ENCODE peak calls at places on chromosomes 3 and 15, in six cellular contexts. P is GM12878, J is IMR-90, T is K562, B is A549, C is HEK293T. Q is an unnamed sample.

GRCh38 chr3:56413911-56414310 is 54.4 kb downstream of the ERC2 start:
- DNase-seq in C (no peak), J (no peak), T (no peak), P (no peak), B (no peak), Q (no peak)

GRCh38 chr3:41601404-41601987 is 360.4 kb downstream of the ULK4 start:
- DNase-seq in C (no peak), T (no peak), P (no peak), J (no peak), B (no peak), Q (no peak)

GRCh38 chr3:49668414-49668797 is 5.7 kb upstream of the APEH start:
- DNase-seq in C (no peak), B (peak), J (no peak), T (peak), P (no peak), Q (peak)

GRCh38 chr3:138842483-138843188 is 7.9 kb upstream of the PIK3CB start:
- DNase-seq in P (peak), T (peak), B (no peak), J (no peak), C (no peak), Q (no peak)

GRCh38 chr3:38032328-38032865 is 3.0 kb upstream of the PLCD1 start:
- DNase-seq in P (no peak), T (no peak), J (no peak), C (no peak), B (no peak), Q (no peak)

GRCh38 chr15:85154061-85154460 is 172.4 kb downstream of the PDE8A start:
- DNase-seq in C (peak), P (no peak), T (peak), J (no peak), B (no peak), Q (no peak)

GRCh38 chr15:40722934-40723333 is 28.0 kb downstream of the RAD51 start:
- DNase-seq in B (no peak), T (no peak), C (no peak), P (no peak), J (peak), Q (no peak)

GRCh38 chr3:147838650-147839049 is 429.5 kb downstream of the ZIC1 start:
- DNase-seq in T (no peak), P (no peak), B (peak), J (peak), C (no peak), Q (no peak)

GRCh38 chr15:25717116-25717755 is 145.9 kb downstream of the ATP10A start:
- DNase-seq in C (no peak), B (no peak), J (peak), P (peak), T (no peak), Q (no peak)

GRCh38 chr15:22259881-22260421 is 179.6 kb downstream of the OR4M2 start:
- DNase-seq in J (no peak), P (no peak), C (no peak), B (no peak), T (no peak), Q (no peak)

GRCh38 chr3:124277516-124277890 is 285.6 kb upstream of the ROPN1 start:
- DNase-seq in B (no peak), C (no peak), J (peak), P (no peak), T (no peak), Q (no peak)

GRCh38 chr3:192957441-192957951 is 39.8 kb upstream of the MB21D2 start:
- DNase-seq in T (no peak), B (peak), J (peak), C (no peak), P (no peak), Q (no peak)

GRCh38 chr3:42705039-42705767 is 2.6 kb upstream of the HHATL start:
- DNase-seq in C (no peak), J (no peak), P (no peak), B (no peak), T (no peak), Q (no peak)

GRCh38 chr3:127409421-127410136 is 121.7 kb upstream of the PRR20G start:
- DNase-seq in J (no peak), T (no peak), C (no peak), B (no peak), P (no peak), Q (no peak)

GRCh38 chr15:68278345-68279217 is 1.0 kb downstream of the FEM1B start:
- DNase-seq in B (peak), J (peak), P (no peak), C (peak), T (peak), Q (peak)

GRCh38 chr15:69225355-69226027 is 65.1 kb downstream of the GLCE start:
- DNase-seq in T (peak), J (peak), C (peak), P (no peak), B (peak), Q (peak)

GRCh38 chr3:146071636-146072035 is 89.3 kb downstream of the PLOD2 start:
- DNase-seq in T (no peak), P (no peak), C (no peak), J (no peak), B (no peak), Q (no peak)

GRCh38 chr15:75238150-75238549 is 20.0 kb upstream of the GOLGA6C start:
- DNase-seq in J (no peak), B (no peak), T (peak), P (no peak), C (no peak), Q (no peak)

GRCh38 chr3:24662449-24663345 is 168.0 kb upstream of the THRB start:
- DNase-seq in P (no peak), C (no peak), J (no peak), T (no peak), B (no peak), Q (no peak)

GRCh38 chr15:97745481-97746071 is 214.9 kb upstream of the ARRDC4 start:
- DNase-seq in C (peak), P (no peak), B (peak), J (no peak), T (peak), Q (peak)

GRCh38 chr3:78729921-78730320 is 1037.9 kb downstream of the ROBO1 start:
- DNase-seq in T (no peak), C (no peak), P (no peak), J (no peak), B (no peak), Q (no peak)

GRCh38 chr15:39922450-39923092 is 2.5 kb upstream of the GPR176 start:
- DNase-seq in B (no peak), P (no peak), T (no peak), J (no peak), C (no peak), Q (no peak)

GRCh38 chr3:133475245-133476010 is 75.6 kb downstream of the BFSP2 start:
- DNase-seq in J (no peak), P (peak), B (no peak), C (no peak), T (no peak), Q (no peak)

GRCh38 chr15:66053991-66054390 is 184.7 kb downstream of the RAB11A start:
- DNase-seq in T (no peak), B (no peak), C (no peak), P (no peak), J (no peak), Q (no peak)

GRCh38 chr3:150179330-150179729 is 208.6 kb upstream of the PFN2 start:
- DNase-seq in T (no peak), J (no peak), C (no peak), P (no peak), B (no peak), Q (no peak)

GRCh38 chr15:59283717-59284336 is 77.2 kb downstream of the LDHAL6B start:
- DNase-seq in T (no peak), C (no peak), B (peak), P (no peak), J (no peak), Q (peak)

GRCh38 chr3:15903776-15904720 is 106.3 kb upstream of the ANKRD28 start:
- DNase-seq in J (no peak), C (no peak), B (no peak), P (no peak), T (no peak), Q (no peak)

GRCh38 chr3:127407026-127407939 is 119.4 kb upstream of the PRR20G start:
- DNase-seq in T (no peak), B (no peak), C (no peak), P (no peak), J (no peak), Q (no peak)

GRCh38 chr3:59839283-59839682 is 789.5 kb upstream of the CFAP20DC start:
- DNase-seq in P (no peak), C (no peak), B (no peak), T (no peak), J (peak), Q (no peak)

GRCh38 chr3:134457331-134458125 is 28.3 kb downstream of the ANAPC13 start:
- DNase-seq in B (no peak), P (no peak), T (no peak), J (no peak), C (no peak), Q (no peak)

GRCh38 chr3:354433-354832 is 157.9 kb downstream of the CHL1 start:
- DNase-seq in C (peak), B (peak), T (peak), J (peak), P (peak), Q (peak)

GRCh38 chr15:42549782-42550392 is 1.2 kb downstream of the HAUS2 start:
- DNase-seq in P (no peak), B (no peak), T (no peak), C (no peak), J (no peak), Q (no peak)

GRCh38 chr15:33292718-33293307 is 18.0 kb upstream of the RYR3 start:
- DNase-seq in P (no peak), B (peak), C (peak), T (peak), J (peak), Q (peak)

GRCh38 chr3:4584537-4585249 is 91.5 kb downstream of the ITPR1 start:
- DNase-seq in C (no peak), B (no peak), J (peak), P (peak), T (no peak), Q (no peak)

GRCh38 chr3:11661827-11662226 is 18.1 kb upstream of the VGLL4 start:
- DNase-seq in T (no peak), J (peak), P (no peak), B (peak), C (no peak), Q (no peak)

GRCh38 chr3:186165331-186165730 is 56.4 kb upstream of the ETV5 start:
- DNase-seq in B (no peak), J (no peak), T (no peak), P (no peak), C (no peak), Q (no peak)

GRCh38 chr3:24158756-24159155 is 213.7 kb downstream of the NR1D2 start:
- DNase-seq in T (no peak), C (no peak), P (no peak), J (no peak), B (no peak), Q (no peak)

GRCh38 chr15:22253676-22254408 is 173.5 kb downstream of the OR4M2 start:
- DNase-seq in T (no peak), B (no peak), P (peak), J (no peak), C (no peak), Q (no peak)

DNA sequence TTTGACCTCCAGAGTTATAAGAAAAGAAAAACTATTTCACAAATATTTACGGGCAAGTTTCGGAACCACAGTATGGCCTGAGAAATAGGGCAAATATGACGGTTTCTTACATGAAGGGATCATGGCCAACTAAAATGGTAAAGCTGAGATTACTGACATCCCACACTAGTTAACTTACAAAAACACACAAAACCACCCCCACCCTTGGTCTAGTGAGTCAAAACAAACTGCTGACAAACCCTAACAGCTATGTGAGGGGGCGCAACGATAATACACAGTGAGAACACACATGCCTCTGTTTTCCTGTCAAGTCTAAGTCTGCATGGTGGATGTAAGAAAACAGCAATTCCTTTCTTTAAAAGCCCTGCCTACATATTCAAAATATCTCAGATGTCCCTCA is 32.3 kb downstream of the CBLB start:
- DNase-seq in P (peak), T (no peak), B (no peak), J (peak), C (no peak), Q (peak)
- TF ChIP-seq BHLHE40 in P (peak), T (no peak), B (no peak), J (peak), C (no peak), Q (no peak)

GRCh38 chr3:194162070-194162678 is 26.2 kb downstream of the HES1 start:
- DNase-seq in P (no peak), J (no peak), B (no peak), T (no peak), C (no peak), Q (peak)

GRCh38 chr3:194161181-194162045 is 25.5 kb downstream of the HES1 start:
- DNase-seq in P (no peak), J (no peak), T (no peak), C (no peak), B (peak), Q (peak)

GRCh38 chr3:194156095-194156494 is 20.1 kb downstream of the HES1 start:
- DNase-seq in P (no peak), T (no peak), B (no peak), J (no peak), C (no peak), Q (no peak)

GRCh38 chr3:194160158-194160557 is 24.2 kb downstream of the HES1 start:
- DNase-seq in J (no peak), C (no peak), T (no peak), P (no peak), B (no peak), Q (no peak)

DNA sequence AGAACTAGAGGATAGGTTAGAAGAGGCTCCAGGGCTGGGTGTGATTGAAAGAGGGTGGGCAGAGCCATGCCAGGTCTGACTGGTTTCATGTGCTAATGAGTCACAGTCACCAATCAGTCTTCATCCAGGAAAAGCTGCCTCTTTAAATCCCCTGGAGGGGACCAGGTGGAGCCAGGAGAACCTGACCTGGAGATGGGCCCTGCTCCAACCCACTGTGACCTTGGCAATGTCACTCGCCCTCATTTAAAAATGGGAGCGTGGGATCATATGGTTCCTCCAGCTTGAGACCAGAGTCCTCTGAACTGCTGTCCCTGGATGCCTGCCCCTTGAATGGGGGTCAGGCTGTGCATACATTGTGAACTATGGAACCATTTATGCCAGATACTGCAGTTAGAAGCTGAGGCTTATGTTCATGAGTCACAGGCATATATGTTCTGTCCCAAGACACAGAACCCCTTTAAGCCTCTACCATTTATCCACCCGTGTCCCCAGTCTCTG is 23.0 kb downstream of the HES1 start:
- DNase-seq in C (no peak), T (no peak), P (no peak), B (no peak), J (no peak), Q (peak)
- TF ChIP-seq BHLHE40 in C (no peak), T (no peak), P (no peak), B (no peak), J (no peak), Q (no peak)

GRCh38 chr15:78624651-78625590 is 4.1 kb upstream of the CHRNA3 start:
- DNase-seq in C (no peak), J (no peak), P (no peak), B (no peak), T (no peak), Q (no peak)

GRCh38 chr15:78628227-78628626 is 7.4 kb upstream of the CHRNA3 start:
- DNase-seq in P (no peak), B (no peak), J (no peak), T (no peak), C (no peak), Q (no peak)

GRCh38 chr15:78625621-78626280 is 5.0 kb upstream of the CHRNA3 start:
- DNase-seq in P (no peak), T (no peak), C (no peak), J (no peak), B (no peak), Q (no peak)

GRCh38 chr15:78629031-78629715 is 8.4 kb upstream of the CHRNA3 start:
- DNase-seq in P (no peak), J (no peak), B (no peak), C (no peak), T (no peak), Q (no peak)

DNA sequence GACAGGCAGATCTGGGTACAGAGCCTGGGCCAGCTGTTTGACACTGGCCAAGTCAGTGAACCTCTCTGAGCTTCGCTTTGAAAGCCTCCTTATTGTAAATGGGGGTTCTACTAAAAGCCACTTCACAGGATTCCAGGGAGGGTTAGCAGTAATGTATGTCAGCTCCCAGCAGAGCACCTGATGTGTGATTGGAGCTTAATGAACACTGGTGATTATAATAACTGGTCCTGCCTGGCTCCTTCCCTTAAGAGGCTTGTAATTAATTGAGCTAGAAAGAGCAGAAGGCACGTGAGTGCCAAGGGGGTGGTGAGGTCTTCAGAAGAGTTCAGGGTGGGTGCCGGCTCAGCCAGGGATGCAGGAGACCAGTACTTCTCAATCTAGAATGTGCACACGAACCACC is 5.8 kb upstream of the CHRNA3 start:
- DNase-seq in T (no peak), P (no peak), C (no peak), B (no peak), J (no peak), Q (no peak)
- TF ChIP-seq BHLHE40 in T (no peak), P (no peak), C (no peak), B (no peak), J (no peak), Q (no peak)

DNA sequence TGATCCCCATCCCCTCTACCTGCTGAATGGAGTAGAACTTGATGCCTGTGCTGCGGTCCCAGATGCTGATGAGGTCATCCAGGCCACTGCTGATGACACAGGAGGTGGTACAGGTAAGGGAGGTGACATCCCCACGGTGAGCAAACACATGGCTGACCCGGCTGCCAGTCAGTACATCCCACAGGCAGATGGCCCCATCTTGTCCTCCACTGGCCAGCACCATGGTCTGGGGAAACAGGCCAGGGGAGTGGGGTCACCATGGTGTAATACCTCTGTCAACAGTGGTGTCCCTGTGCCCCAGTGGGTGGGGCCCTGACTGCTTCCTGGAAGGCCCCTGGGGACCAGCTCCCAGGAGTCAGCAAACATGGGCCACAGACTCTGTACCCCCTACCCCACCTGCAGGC is 33.3 kb downstream of the PTPN23 start:
- DNase-seq in B (no peak), P (no peak), C (no peak), T (peak), J (no peak), Q (peak)
- TF ChIP-seq BHLHE40 in B (no peak), P (no peak), C (no peak), T (no peak), J (no peak), Q (no peak)

GRCh38 chr15:99983171-99983891 is 250.1 kb upstream of the LYSMD4 start:
- DNase-seq in P (no peak), B (no peak), C (no peak), J (no peak), T (no peak), Q (no peak)
- TF ChIP-seq BHLHE40 in P (no peak), B (no peak), C (no peak), J (no peak), T (no peak), Q (no peak)

GRCh38 chr3:33746412-33747116 is 28.5 kb upstream of the CLASP2 start:
- DNase-seq in T (no peak), J (no peak), B (no peak), P (no peak), C (no peak), Q (no peak)
- TF ChIP-seq BHLHE40 in T (no peak), J (no peak), B (no peak), P (no peak), C (no peak), Q (no peak)

DNA sequence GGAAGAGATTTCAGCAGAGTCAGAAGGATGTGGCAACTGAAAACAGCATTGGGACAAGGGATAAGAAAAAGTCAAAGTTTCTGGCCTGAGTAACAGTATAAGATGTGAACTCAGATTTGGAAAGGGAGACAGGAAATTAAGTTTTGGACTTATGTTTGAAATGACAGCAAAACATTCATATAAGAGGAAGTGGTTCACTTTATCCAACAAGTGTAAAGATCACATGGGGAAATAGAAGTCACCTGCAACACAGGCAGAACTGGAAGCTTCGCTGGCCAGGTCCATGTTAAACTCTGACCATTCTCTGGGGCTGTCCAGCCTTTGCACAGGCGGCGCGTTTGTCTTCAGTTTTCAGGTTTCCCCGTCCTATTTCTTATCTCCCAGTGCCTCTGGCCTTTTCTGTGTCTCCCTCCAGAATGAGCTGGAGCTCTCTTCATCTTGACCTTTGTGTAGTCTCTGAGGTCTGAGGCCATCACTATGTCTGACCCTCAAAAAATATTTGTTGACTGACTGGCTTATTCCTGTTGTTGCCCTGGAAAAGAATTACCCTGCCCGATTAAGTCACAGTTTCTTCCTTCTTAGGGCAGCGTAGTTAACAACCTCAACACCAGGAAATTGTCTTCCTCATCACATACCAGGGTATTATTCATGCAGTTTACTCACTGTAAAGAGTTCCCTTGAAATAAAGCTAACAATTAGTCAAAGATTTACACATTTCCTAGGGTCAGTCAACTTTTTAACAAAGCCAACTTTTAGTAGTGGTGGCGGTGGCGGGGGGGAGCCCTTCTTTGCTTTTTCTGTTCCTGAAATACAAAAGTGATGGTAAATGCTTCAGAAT is 1.0 kb upstream of the RASA2 start:
- DNase-seq in B (peak), J (peak), T (peak), P (no peak), C (no peak), Q (peak)
- TF ChIP-seq BHLHE40 in B (no peak), J (no peak), T (no peak), P (no peak), C (no peak), Q (no peak)

Q was measured in HepG2.